ENCODE peak calls at places on chromosomes 5 and 9, in four cellular contexts. S is NCI-H1105, J is RWPE1, D is RPMI8226. I is an unnamed sample.

GRCh38 chr9:13431137-13431536 is 151.6 kb upstream of the MPDZ start:
- DNase-seq in S (no peak), J (no peak), D (no peak), I (no peak)

GRCh38 chr9:128098017-128098935 is 29.3 kb downstream of the PTGES2 start:
- DNase-seq in S (peak; percentile 87), J (peak; percentile 99), D (no peak), I (peak; percentile 98)

GRCh38 chr9:15142903-15143534 is 164.0 kb downstream of the TTC39B start:
- DNase-seq in S (no peak), J (peak; percentile 49), D (peak; percentile 30), I (no peak)

GRCh38 chr5:45596320-45596719 is 99.9 kb downstream of the HCN1 start:
- DNase-seq in S (no peak), J (no peak), D (no peak), I (no peak)

GRCh38 chr9:93582115-93582514 is 5.7 kb downstream of the PHF2 start:
- DNase-seq in S (peak; percentile 70), J (no peak), D (no peak), I (peak; percentile 55)

GRCh38 chr9:97309260-97309659 is 1.8 kb downstream of the CCDC180 start:
- DNase-seq in S (no peak), J (no peak), D (no peak), I (no peak)

GRCh38 chr9:86277072-86277471 is 5.3 kb downstream of the ISCA1 start:
- DNase-seq in S (no peak), J (no peak), D (no peak), I (no peak)

GRCh38 chr9:37994639-37995347 is 74.2 kb downstream of the SHB start:
- DNase-seq in S (peak; percentile 89), J (peak; percentile 70), D (peak; percentile 85), I (peak; percentile 75)

GRCh38 chr9:34437006-34437925 is 21.1 kb downstream of the FAM219A start:
- DNase-seq in S (peak; percentile 48), J (peak; percentile 64), D (peak; percentile 67), I (peak; percentile 55)

GRCh38 chr9:32331240-32331639 is 53.2 kb upstream of the ACO1 start:
- DNase-seq in S (no peak), J (no peak), D (no peak), I (no peak)

GRCh38 chr9:111939322-111939721 is 42.7 kb downstream of the UGCG start:
- DNase-seq in S (no peak), J (no peak), D (no peak), I (no peak)

GRCh38 chr9:100084734-100085133 is 14.1 kb downstream of the ERP44 start:
- DNase-seq in S (no peak), J (no peak), D (no peak), I (no peak)

GRCh38 chr5:56852228-56853000 is 37.1 kb downstream of the MAP3K1 start:
- DNase-seq in S (no peak), J (no peak), D (peak; percentile 45), I (no peak)

GRCh38 chr5:55575815-55576583 is 41.2 kb upstream of the PLPP1 start:
- DNase-seq in S (no peak), J (no peak), D (no peak), I (no peak)

GRCh38 chr9:93116049-93116961 is 17.7 kb downstream of the NINJ1 start:
- DNase-seq in S (no peak), J (peak; percentile 63), D (peak; percentile 89), I (no peak)

GRCh38 chr9:100379862-100380261 is 27.1 kb upstream of the TEX10 start:
- DNase-seq in S (no peak), J (peak; percentile 69), D (no peak), I (no peak)

GRCh38 chr5:127305486-127305885 is 14.9 kb downstream of the MEGF10 start:
- DNase-seq in S (no peak), J (no peak), D (no peak), I (no peak)

GRCh38 chr5:173884402-173885053 is 3.6 kb upstream of the CPEB4 start:
- DNase-seq in S (no peak), J (no peak), D (peak; percentile 81), I (no peak)

GRCh38 chr9:91700475-91700874 is 249.6 kb downstream of the ROR2 start:
- DNase-seq in S (no peak), J (no peak), D (no peak), I (no peak)

GRCh38 chr5:16431482-16431881 is 34.1 kb downstream of the ZNF622 start:
- DNase-seq in S (no peak), J (no peak), D (no peak), I (no peak)

GRCh38 chr9:93809204-93809940 is 145.8 kb downstream of the BARX1 start:
- DNase-seq in S (no peak), J (no peak), D (no peak), I (no peak)

GRCh38 chr9:120688758-120689157 is 25.5 kb downstream of the MEGF9 start:
- DNase-seq in S (no peak), J (no peak), D (no peak), I (no peak)

GRCh38 chr9:37329576-37329975 is 92.9 kb upstream of the GRHPR start:
- DNase-seq in S (no peak), J (peak; percentile 14), D (peak; percentile 26), I (no peak)

GRCh38 chr5:84260140-84260539 is 124.5 kb downstream of the EDIL3 start:
- DNase-seq in S (no peak), J (no peak), D (no peak), I (no peak)

GRCh38 chr9:13146838-13147237 is 132.7 kb downstream of the MPDZ start:
- DNase-seq in S (no peak), J (no peak), D (no peak), I (no peak)